ENCODE peak calls at places on chromosome X, in four cellular contexts. S is mesendoderm, H is H9, R is H1. D is an unnamed sample.

GRCh38 chrX:47648376-47648775 is 2.0 kb downstream of the ELK1 start:
- DNase-seq in H (no peak), S (no peak), R (no peak), D (peak)

GRCh38 chrX:154308108-154308946 is 12.7 kb downstream of the TKTL1 start:
- DNase-seq in H (peak), R (peak), S (peak), D (peak)

GRCh38 chrX:119636419-119636818 is 30.2 kb upstream of the NKRF start:
- DNase-seq in R (no peak), H (no peak), S (no peak), D (no peak)

GRCh38 chrX:22429704-22430103 is 157.0 kb downstream of the CBLL2 start:
- DNase-seq in R (no peak), H (no peak), S (no peak), D (peak)

GRCh38 chrX:3514996-3515395 is 168.5 kb upstream of the MXRA5 start:
- DNase-seq in S (no peak), H (no peak), R (no peak), D (peak)

GRCh38 chrX:150361070-150361776 is 1.9 kb upstream of the MAMLD1 start:
- DNase-seq in H (peak), S (peak), R (no peak), D (peak)

GRCh38 chrX:136953867-136954787 is 73.6 kb upstream of the RBMX start:
- DNase-seq in S (peak), H (peak), R (peak), D (peak)

GRCh38 chrX:151151668-151152267 is 24.6 kb upstream of the GPR50 start:
- DNase-seq in S (peak), H (peak), R (no peak), D (peak)

GRCh38 chrX:3161686-3162085 is 120.4 kb downstream of the ARSF start:
- DNase-seq in S (no peak), H (no peak), R (no peak), D (peak)

GRCh38 chrX:138925330-138925729 is 213.8 kb upstream of the FGF13 start:
- DNase-seq in R (no peak), H (no peak), S (peak), D (peak)

GRCh38 chrX:13125188-13125587 is 80.8 kb upstream of the FAM9C start:
- DNase-seq in R (no peak), H (no peak), S (no peak), D (no peak)

GRCh38 chrX:47568656-47569295 is 7.8 kb downstream of the ARAF start:
- DNase-seq in S (peak), R (no peak), H (peak), D (no peak)

GRCh38 chrX:9352243-9352642 is 112.6 kb upstream of the TBL1X start:
- DNase-seq in H (no peak), R (no peak), S (no peak), D (no peak)

GRCh38 chrX:46308106-46308505 is 237.1 kb downstream of the ZNF674 start:
- DNase-seq in H (no peak), R (no peak), S (no peak), D (no peak)

GRCh38 chrX:117538441-117539418 is 577.9 kb downstream of the KLHL13 start:
- DNase-seq in R (no peak), S (peak), H (no peak), D (no peak)

GRCh38 chrX:123087326-123087725 is 96.8 kb upstream of the GRIA3 start:
- DNase-seq in R (no peak), H (no peak), S (no peak), D (no peak)

GRCh38 chrX:39725114-39725513 is 372.6 kb downstream of the BCOR start:
- DNase-seq in H (no peak), S (no peak), R (no peak), D (no peak)

GRCh38 chrX:104712515-104712914 is 146.5 kb downstream of the IL1RAPL2 start:
- DNase-seq in H (no peak), R (no peak), S (no peak), D (no peak)

GRCh38 chrX:150201391-150201790 is 161.7 kb upstream of the MAMLD1 start:
- DNase-seq in S (no peak), R (no peak), H (no peak), D (no peak)

GRCh38 chrX:94633237-94633636 is 959.2 kb downstream of the FAM133A start:
- DNase-seq in R (no peak), S (peak), H (no peak), D (no peak)

GRCh38 chrX:42531431-42531830 is 246.5 kb downstream of the PPP1R2C start:
- DNase-seq in R (no peak), S (peak), H (no peak), D (no peak)

GRCh38 chrX:124507276-124507675 is 160.9 kb downstream of the SH2D1A start:
- DNase-seq in H (no peak), S (no peak), R (no peak), D (no peak)

DNA sequence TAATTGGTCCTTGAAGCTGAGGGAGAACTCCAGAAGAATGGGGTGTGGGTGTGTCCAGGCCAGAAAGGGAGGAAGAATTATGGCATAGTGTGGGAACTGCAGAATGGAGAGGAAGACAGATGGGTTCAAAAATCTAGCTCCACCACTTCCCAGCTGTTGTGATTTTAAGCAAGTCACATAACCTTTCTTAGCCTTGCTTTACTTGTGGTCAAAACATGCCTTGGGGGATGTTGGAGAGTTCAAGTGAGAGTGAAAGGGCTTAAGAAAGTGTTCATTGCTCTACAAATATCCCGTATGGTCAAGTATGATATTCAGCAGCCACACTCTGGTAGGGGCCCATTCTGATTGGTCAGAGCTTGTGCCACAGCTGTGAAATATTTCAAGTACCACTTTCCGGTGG is 15.0 kb upstream of the STARD8 start:
- DNase-seq in R (no peak), H (no peak), S (no peak), D (no peak)
- H3K56ac ChIP-seq in R (no peak), H (no peak), S (no peak), D (no peak)

GRCh38 chrX:134454506-134454905 is 5.5 kb upstream of the HPRT1 start:
- DNase-seq in R (no peak), S (no peak), H (no peak), D (no peak)
- H3K56ac ChIP-seq in R (no peak), S (no peak), H (no peak), D (no peak)

GRCh38 chrX:44178271-44178670 is 165.2 kb downstream of the EFHC2 start:
- DNase-seq in S (no peak), R (no peak), H (no peak), D (no peak)

GRCh38 chrX:44183329-44183728 is 160.1 kb downstream of the EFHC2 start:
- DNase-seq in R (no peak), S (no peak), H (no peak), D (no peak)
- H3K56ac ChIP-seq in R (no peak), S (no peak), H (no peak), D (no peak)

GRCh38 chrX:115697806-115698205 is 136.8 kb downstream of the PLS3 start:
- DNase-seq in R (no peak), S (no peak), H (no peak), D (no peak)
- H3K56ac ChIP-seq in R (no peak), S (no peak), H (no peak), D (no peak)

GRCh38 chrX:33086886-33087285 is 124.5 kb downstream of the DMD start:
- DNase-seq in R (no peak), H (no peak), S (peak), D (no peak)
- H3K56ac ChIP-seq in R (no peak), H (no peak), S (no peak), D (no peak)

D was measured in IMR-90.